ENCODE peak calls at places on chromosomes 2 and 18, in six cellular contexts. One of them, this sample, is unnamed.

GRCh38 chr2:226674123-226674522 is 125.5 kb downstream of the IRS1 start:
- DNase-seq in fibroblast of pulmonary artery: peak
- DNase-seq in epithelial cell of proximal tubule: no peak
- DNase-seq in hepatocyte: no peak
- DNase-seq in mammary epithelial cell: no peak
- DNase-seq in AG09309: no peak
- DNase-seq in this sample: no peak

GRCh38 chr2:10773841-10774341 is 38.7 kb downstream of the PDIA6 start:
- DNase-seq in fibroblast of pulmonary artery: no peak
- DNase-seq in epithelial cell of proximal tubule: no peak
- DNase-seq in hepatocyte: no peak
- DNase-seq in mammary epithelial cell: peak
- DNase-seq in AG09309: no peak
- DNase-seq in this sample: no peak

GRCh38 chr2:217223222-217223930 is 363.5 kb upstream of the TNP1 start:
- DNase-seq in fibroblast of pulmonary artery: peak
- DNase-seq in epithelial cell of proximal tubule: peak
- DNase-seq in hepatocyte: no peak
- DNase-seq in mammary epithelial cell: peak
- DNase-seq in AG09309: peak
- DNase-seq in this sample: peak

GRCh38 chr2:231260442-231260841 is 62.0 kb downstream of the ARMC9 start:
- DNase-seq in fibroblast of pulmonary artery: peak
- DNase-seq in epithelial cell of proximal tubule: no peak
- DNase-seq in hepatocyte: no peak
- DNase-seq in mammary epithelial cell: peak
- DNase-seq in AG09309: no peak
- DNase-seq in this sample: no peak

GRCh38 chr2:159564081-159564480 is 52.3 kb downstream of the BAZ2B start:
- DNase-seq in fibroblast of pulmonary artery: no peak
- DNase-seq in epithelial cell of proximal tubule: no peak
- DNase-seq in hepatocyte: no peak
- DNase-seq in mammary epithelial cell: no peak
- DNase-seq in AG09309: no peak
- DNase-seq in this sample: no peak

GRCh38 chr2:67836861-67837260 is 225.9 kb downstream of the C1D start:
- DNase-seq in fibroblast of pulmonary artery: no peak
- DNase-seq in epithelial cell of proximal tubule: no peak
- DNase-seq in hepatocyte: no peak
- DNase-seq in mammary epithelial cell: no peak
- DNase-seq in AG09309: no peak
- DNase-seq in this sample: no peak

GRCh38 chr2:68434981-68435380 is 32.1 kb downstream of the FBXO48 start:
- DNase-seq in fibroblast of pulmonary artery: no peak
- DNase-seq in epithelial cell of proximal tubule: no peak
- DNase-seq in hepatocyte: no peak
- DNase-seq in mammary epithelial cell: no peak
- DNase-seq in AG09309: no peak
- DNase-seq in this sample: no peak

GRCh38 chr2:173955004-173955403 is 10.2 kb downstream of the SP3 start:
- DNase-seq in fibroblast of pulmonary artery: no peak
- DNase-seq in epithelial cell of proximal tubule: no peak
- DNase-seq in hepatocyte: no peak
- DNase-seq in mammary epithelial cell: no peak
- DNase-seq in AG09309: no peak
- DNase-seq in this sample: no peak

GRCh38 chr2:61537590-61538178 is 472 bp downstream of the XPO1 start:
- DNase-seq in fibroblast of pulmonary artery: no peak
- DNase-seq in epithelial cell of proximal tubule: no peak
- DNase-seq in hepatocyte: no peak
- DNase-seq in mammary epithelial cell: no peak
- DNase-seq in AG09309: no peak
- DNase-seq in this sample: no peak

GRCh38 chr2:6923319-6923718 is 6.1 kb downstream of the RNF144A start:
- DNase-seq in fibroblast of pulmonary artery: no peak
- DNase-seq in epithelial cell of proximal tubule: no peak
- DNase-seq in hepatocyte: no peak
- DNase-seq in mammary epithelial cell: no peak
- DNase-seq in AG09309: no peak
- DNase-seq in this sample: no peak

GRCh38 chr2:161486111-161486510 is 70.0 kb downstream of the TBR1 start:
- DNase-seq in fibroblast of pulmonary artery: no peak
- DNase-seq in epithelial cell of proximal tubule: no peak
- DNase-seq in hepatocyte: no peak
- DNase-seq in mammary epithelial cell: no peak
- DNase-seq in AG09309: no peak
- DNase-seq in this sample: peak

GRCh38 chr2:41933585-41934322 is 114.1 kb upstream of the PKDCC start:
- DNase-seq in fibroblast of pulmonary artery: peak
- DNase-seq in epithelial cell of proximal tubule: peak
- DNase-seq in hepatocyte: peak
- DNase-seq in mammary epithelial cell: peak
- DNase-seq in AG09309: peak
- DNase-seq in this sample: peak

GRCh38 chr18:46067431-46068007 is 4.5 kb downstream of the PSTPIP2 start:
- DNase-seq in fibroblast of pulmonary artery: peak
- DNase-seq in epithelial cell of proximal tubule: no peak
- DNase-seq in hepatocyte: no peak
- DNase-seq in mammary epithelial cell: no peak
- DNase-seq in AG09309: no peak
- DNase-seq in this sample: no peak

GRCh38 chr2:216281316-216281715 is 91.0 kb downstream of the MARCHF4 start:
- DNase-seq in fibroblast of pulmonary artery: no peak
- DNase-seq in epithelial cell of proximal tubule: no peak
- DNase-seq in hepatocyte: no peak
- DNase-seq in mammary epithelial cell: no peak
- DNase-seq in AG09309: no peak
- DNase-seq in this sample: no peak

GRCh38 chr2:176814740-176815367 is 397.7 kb upstream of the HNRNPA3 start:
- DNase-seq in fibroblast of pulmonary artery: peak
- DNase-seq in epithelial cell of proximal tubule: no peak
- DNase-seq in hepatocyte: peak
- DNase-seq in mammary epithelial cell: no peak
- DNase-seq in AG09309: no peak
- DNase-seq in this sample: no peak

GRCh38 chr2:52036036-52036435 is 1004.1 kb upstream of the NRXN1 start:
- DNase-seq in fibroblast of pulmonary artery: no peak
- DNase-seq in epithelial cell of proximal tubule: no peak
- DNase-seq in hepatocyte: no peak
- DNase-seq in mammary epithelial cell: no peak
- DNase-seq in AG09309: no peak
- DNase-seq in this sample: no peak

GRCh38 chr2:142742301-142743214 is 134.9 kb upstream of the KYNU start:
- DNase-seq in fibroblast of pulmonary artery: peak
- DNase-seq in epithelial cell of proximal tubule: peak
- DNase-seq in hepatocyte: no peak
- DNase-seq in mammary epithelial cell: peak
- DNase-seq in AG09309: no peak
- DNase-seq in this sample: no peak

GRCh38 chr2:154532763-154533162 is 165.7 kb upstream of the KCNJ3 start:
- DNase-seq in fibroblast of pulmonary artery: no peak
- DNase-seq in epithelial cell of proximal tubule: no peak
- DNase-seq in hepatocyte: no peak
- DNase-seq in mammary epithelial cell: no peak
- DNase-seq in AG09309: no peak
- DNase-seq in this sample: no peak

GRCh38 chr2:200591308-200591707 is 5.5 kb downstream of the AOX1 start:
- DNase-seq in fibroblast of pulmonary artery: no peak
- DNase-seq in epithelial cell of proximal tubule: no peak
- DNase-seq in hepatocyte: no peak
- DNase-seq in mammary epithelial cell: no peak
- DNase-seq in AG09309: no peak
- DNase-seq in this sample: no peak

GRCh38 chr2:199379251-199379650 is 78.5 kb downstream of the SATB2 start:
- DNase-seq in fibroblast of pulmonary artery: peak
- DNase-seq in epithelial cell of proximal tubule: no peak
- DNase-seq in hepatocyte: peak
- DNase-seq in mammary epithelial cell: peak
- DNase-seq in AG09309: no peak
- DNase-seq in this sample: no peak

GRCh38 chr18:8890957-8891464 is 185.7 kb downstream of the MTCL1 start:
- DNase-seq in fibroblast of pulmonary artery: peak
- DNase-seq in epithelial cell of proximal tubule: peak
- DNase-seq in hepatocyte: peak
- DNase-seq in mammary epithelial cell: peak
- DNase-seq in AG09309: peak
- DNase-seq in this sample: peak

GRCh38 chr2:189096769-189097447 is 82.7 kb downstream of the COL5A2 start:
- DNase-seq in fibroblast of pulmonary artery: peak
- DNase-seq in epithelial cell of proximal tubule: peak
- DNase-seq in hepatocyte: peak
- DNase-seq in mammary epithelial cell: peak
- DNase-seq in AG09309: peak
- DNase-seq in this sample: peak

GRCh38 chr2:191866675-191867506 is 20.0 kb upstream of the CAVIN2 start:
- DNase-seq in fibroblast of pulmonary artery: peak
- DNase-seq in epithelial cell of proximal tubule: peak
- DNase-seq in hepatocyte: peak
- DNase-seq in mammary epithelial cell: peak
- DNase-seq in AG09309: peak
- DNase-seq in this sample: peak

DNA sequence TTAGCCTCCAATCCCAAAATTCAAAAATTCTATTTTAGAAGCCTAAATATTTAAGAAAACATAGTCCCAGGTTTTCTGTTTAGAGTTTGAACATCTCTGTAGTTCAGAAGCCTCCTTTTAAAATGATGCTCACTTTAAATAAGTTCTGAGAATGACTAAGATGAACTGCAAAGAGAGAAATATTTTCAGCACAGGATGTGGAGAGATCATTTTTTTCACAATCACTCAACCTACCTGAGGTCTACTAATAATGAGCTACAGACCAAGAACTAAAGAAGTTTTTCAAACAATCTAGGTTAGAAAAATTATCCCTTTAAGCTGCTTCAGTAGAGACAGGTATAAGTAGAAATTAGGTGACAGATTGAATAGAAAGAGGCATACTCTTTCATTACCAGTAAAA is 185.1 kb upstream of the CYP26B1 start:
- DNase-seq in fibroblast of pulmonary artery: no peak
- DNase-seq in epithelial cell of proximal tubule: no peak
- DNase-seq in hepatocyte: no peak
- DNase-seq in mammary epithelial cell: no peak
- DNase-seq in AG09309: no peak
- DNase-seq in this sample: no peak
- TF ChIP-seq CTCF in fibroblast of pulmonary artery: no peak
- TF ChIP-seq CTCF in epithelial cell of proximal tubule: no peak
- TF ChIP-seq CTCF in hepatocyte: no peak
- TF ChIP-seq CTCF in mammary epithelial cell: no peak
- TF ChIP-seq CTCF in AG09309: no peak
- TF ChIP-seq CTCF in this sample: no peak

GRCh38 chr2:146893500-146894041 is 951.3 kb upstream of the ACVR2A start:
- DNase-seq in fibroblast of pulmonary artery: peak
- DNase-seq in epithelial cell of proximal tubule: no peak
- DNase-seq in hepatocyte: no peak
- DNase-seq in mammary epithelial cell: no peak
- DNase-seq in AG09309: no peak
- DNase-seq in this sample: no peak
- H3K4me3 ChIP-seq in fibroblast of pulmonary artery: no peak
- H3K4me3 ChIP-seq in epithelial cell of proximal tubule: no peak
- H3K4me3 ChIP-seq in hepatocyte: no peak
- H3K4me3 ChIP-seq in mammary epithelial cell: no peak
- H3K4me3 ChIP-seq in AG09309: no peak
- H3K4me3 ChIP-seq in this sample: no peak

DNA sequence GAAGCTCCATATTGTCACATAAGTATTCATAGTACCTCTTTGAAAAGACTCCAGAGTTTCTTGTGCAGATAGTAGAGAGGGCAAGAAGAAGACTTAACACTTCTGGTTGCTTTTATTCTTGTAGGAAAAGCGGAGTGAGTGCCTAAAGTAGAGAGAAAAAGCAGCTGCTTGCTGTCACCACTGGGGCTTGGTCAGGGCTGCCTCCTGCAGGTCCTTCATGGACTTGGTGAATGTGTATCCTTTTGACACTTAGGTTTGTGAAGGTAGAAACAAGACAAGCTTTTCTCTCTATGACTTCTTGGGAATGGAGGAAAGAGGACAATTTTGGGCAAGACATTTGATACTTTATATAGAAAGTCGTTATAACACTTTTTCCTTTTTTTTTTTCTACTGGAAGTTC is 312.8 kb upstream of the FANCL start:
- DNase-seq in fibroblast of pulmonary artery: no peak
- DNase-seq in epithelial cell of proximal tubule: no peak
- DNase-seq in hepatocyte: no peak
- DNase-seq in mammary epithelial cell: no peak
- DNase-seq in AG09309: no peak
- DNase-seq in this sample: no peak
- TF ChIP-seq CTCF in fibroblast of pulmonary artery: peak
- TF ChIP-seq CTCF in epithelial cell of proximal tubule: peak
- TF ChIP-seq CTCF in hepatocyte: no peak
- TF ChIP-seq CTCF in mammary epithelial cell: peak
- TF ChIP-seq CTCF in AG09309: peak
- TF ChIP-seq CTCF in this sample: no peak

DNA sequence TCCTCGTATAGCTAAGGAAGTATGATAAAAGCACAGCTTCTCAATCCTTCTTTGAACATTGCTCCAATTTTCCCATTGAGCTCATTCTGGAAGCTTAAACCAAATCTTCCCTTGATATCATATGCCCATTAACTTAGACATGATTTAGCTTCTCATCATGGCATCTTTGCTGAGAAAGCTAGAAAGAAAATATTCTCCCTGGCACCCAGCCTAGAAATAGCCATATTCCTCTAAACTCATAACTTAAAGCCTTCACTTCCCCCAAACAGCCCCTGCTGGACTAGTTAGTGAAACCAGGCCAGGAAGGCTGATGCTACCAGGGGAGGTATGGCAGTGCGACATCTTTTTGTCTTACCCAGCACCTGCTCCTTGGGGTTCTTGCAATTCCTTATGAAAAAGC is 4.3 kb downstream of the AAK1 start:
- DNase-seq in fibroblast of pulmonary artery: no peak
- DNase-seq in epithelial cell of proximal tubule: no peak
- DNase-seq in hepatocyte: no peak
- DNase-seq in mammary epithelial cell: no peak
- DNase-seq in AG09309: no peak
- DNase-seq in this sample: no peak
- H3K4me3 ChIP-seq in fibroblast of pulmonary artery: peak
- H3K4me3 ChIP-seq in epithelial cell of proximal tubule: no peak
- H3K4me3 ChIP-seq in hepatocyte: no peak
- H3K4me3 ChIP-seq in mammary epithelial cell: no peak
- H3K4me3 ChIP-seq in AG09309: no peak
- H3K4me3 ChIP-seq in this sample: peak

DNA sequence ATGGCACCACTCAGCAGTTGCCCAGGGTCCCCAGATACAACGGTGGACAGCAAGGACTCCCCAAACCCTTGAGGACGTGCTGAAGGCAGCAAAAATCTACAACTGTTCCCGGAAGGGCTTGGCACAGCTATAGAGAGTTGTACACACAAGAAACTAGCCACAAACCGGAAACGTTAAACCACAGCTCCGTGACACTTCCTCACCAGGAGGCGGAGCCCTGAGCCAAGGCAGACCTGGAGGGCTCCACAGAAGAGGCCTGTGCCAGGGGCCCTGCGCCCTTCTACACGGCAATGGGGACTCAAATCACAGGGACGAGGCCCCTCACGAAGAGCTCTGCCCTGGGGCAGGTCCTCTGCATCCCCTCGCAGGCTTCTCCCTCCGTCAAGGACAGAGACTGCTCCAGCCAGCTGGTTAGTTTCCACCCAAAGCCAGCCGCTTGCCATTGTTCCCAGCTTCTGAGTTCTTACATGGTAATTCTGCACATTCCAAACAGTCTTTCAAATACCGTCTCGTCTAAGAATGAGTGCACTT is 133.3 kb downstream of the HDAC4 start:
- DNase-seq in fibroblast of pulmonary artery: peak
- DNase-seq in epithelial cell of proximal tubule: no peak
- DNase-seq in hepatocyte: no peak
- DNase-seq in mammary epithelial cell: peak
- DNase-seq in AG09309: peak
- DNase-seq in this sample: peak
- TF ChIP-seq CTCF in fibroblast of pulmonary artery: peak
- TF ChIP-seq CTCF in epithelial cell of proximal tubule: peak
- TF ChIP-seq CTCF in hepatocyte: peak
- TF ChIP-seq CTCF in mammary epithelial cell: peak
- TF ChIP-seq CTCF in AG09309: peak
- TF ChIP-seq CTCF in this sample: peak

This sample was measured in astrocyte of the cerebellum.